ENCODE peak calls at places on chromosomes 3 and 15, in ten cellular contexts. X is thoracic aorta, H is right atrium auricular region, E is AG04450, J is fibroblast of mammary gland, W is neural crest cell, P is tibial artery, U is MM.1S, T is HCT116, O is fibroblast of the aortic adventitia. M is an unnamed sample.

GRCh38 chr15:39631357-39631756 is 50.5 kb downstream of the THBS1 start:
- DNase-seq in U (no peak), T (no peak), H (no peak), O (no peak), E (no peak), X (no peak), J (no peak), W (no peak), P (no peak), M (no peak)

GRCh38 chr3:134753999-134754742 is 40.9 kb upstream of the EPHB1 start:
- DNase-seq in U (no peak), X (no peak), W (no peak), E (no peak), H (no peak), J (peak; percentile 5), T (no peak), O (peak; percentile 37), P (no peak), M (no peak)

GRCh38 chr15:51390932-51391432 is 49.5 kb downstream of the GLDN start:
- DNase-seq in P (no peak), E (no peak), O (no peak), T (no peak), H (no peak), U (no peak), X (no peak), J (no peak), W (no peak), M (no peak)

GRCh38 chr3:72694398-72694797 is 153.8 kb downstream of the SHQ1 start:
- DNase-seq in X (no peak), J (peak; percentile 56), E (no peak), T (no peak), P (no peak), H (no peak), O (peak; percentile 64), U (no peak), W (no peak), M (no peak)

GRCh38 chr15:70049115-70049514 is 48.6 kb downstream of the TLE3 start:
- DNase-seq in E (no peak), W (no peak), J (no peak), H (no peak), O (no peak), X (no peak), T (no peak), P (peak; percentile 47), U (no peak), M (no peak)

GRCh38 chr15:44300567-44300966 is 12.0 kb downstream of the GOLM2 start:
- DNase-seq in E (no peak), T (no peak), J (no peak), H (no peak), W (no peak), X (no peak), P (no peak), O (no peak), U (no peak), M (no peak)

GRCh38 chr3:152258448-152259302 is 10.1 kb upstream of the MBNL1 start:
- DNase-seq in H (peak; percentile 87), W (no peak), E (peak; percentile 82), T (peak; percentile 80), P (peak; percentile 91), J (peak; percentile 99), U (no peak), X (peak; percentile 66), O (peak; percentile 98), M (no peak)

GRCh38 chr3:30012941-30013543 is 593.4 kb upstream of the TGFBR2 start:
- DNase-seq in X (peak; percentile 25), O (peak; percentile 85), J (peak; percentile 81), P (peak; percentile 68), W (peak; percentile 65), U (peak; percentile 42), E (peak; percentile 24), H (peak; percentile 66), T (peak; percentile 64), M (peak; percentile 18)

GRCh38 chr3:124372784-124373183 is 357.5 kb upstream of the UMPS start:
- DNase-seq in W (no peak), U (no peak), E (no peak), T (no peak), O (no peak), P (no peak), J (no peak), H (no peak), X (no peak), M (no peak)

GRCh38 chr3:196080517-196080841 is 1.4 kb downstream of the TFRC start:
- DNase-seq in H (no peak), E (no peak), J (no peak), P (no peak), T (no peak), W (no peak), X (no peak), U (no peak), O (no peak), M (no peak)

GRCh38 chr15:65100427-65100826 is 14.6 kb downstream of the UBAP1L start:
- DNase-seq in O (no peak), W (no peak), J (no peak), H (no peak), T (no peak), P (peak; percentile 65), U (no peak), X (no peak), E (no peak), M (no peak)

GRCh38 chr15:65099336-65099735 is 15.7 kb downstream of the UBAP1L start:
- DNase-seq in T (no peak), O (no peak), J (no peak), P (peak; percentile 39), H (no peak), E (no peak), U (no peak), W (no peak), X (no peak), M (no peak)

GRCh38 chr15:65102912-65103311 is 12.1 kb downstream of the UBAP1L start:
- DNase-seq in O (no peak), U (no peak), H (no peak), X (no peak), J (no peak), E (no peak), W (no peak), P (no peak), T (no peak), M (no peak)

GRCh38 chr15:65101891-65102708 is 12.9 kb downstream of the UBAP1L start:
- DNase-seq in P (peak; percentile 65), T (no peak), J (no peak), O (no peak), E (no peak), H (no peak), U (no peak), X (no peak), W (no peak), M (no peak)

GRCh38 chr15:65101418-65101890 is 13.5 kb downstream of the UBAP1L start:
- DNase-seq in T (peak; percentile 22), H (peak; percentile 78), J (peak; percentile 63), P (peak; percentile 81), E (peak; percentile 36), X (no peak), U (peak; percentile 35), O (peak; percentile 74), W (peak; percentile 84), M (peak; percentile 69)
- TF ChIP-seq CTCF in T (peak; percentile 84), H (peak; percentile 82), J (peak; percentile 83), P (peak; percentile 87), E (peak; percentile 93), X (peak; percentile 86), U (peak; percentile 72), O (peak; percentile 79), W (peak; percentile 86), M (peak; percentile 46)

GRCh38 chr3:120567370-120568197 is 28.6 kb upstream of the NDUFB4 start:
- DNase-seq in P (no peak), T (no peak), H (no peak), U (peak; percentile 50), W (no peak), J (peak; percentile 44), O (peak; percentile 52), E (no peak), X (no peak), M (no peak)
- TF ChIP-seq CTCF in P (no peak), T (peak; percentile 53), H (peak; percentile 64), U (peak; percentile 43), W (peak; percentile 52), J (peak; percentile 46), O (peak; percentile 53), E (peak; percentile 45), X (peak; percentile 42), M (peak; percentile 42)

GRCh38 chr3:127427169-127427655 is 139.4 kb upstream of the PRR20G start:
- DNase-seq in P (peak; percentile 55), W (no peak), U (no peak), E (no peak), J (no peak), H (no peak), O (no peak), X (no peak), T (no peak), M (no peak)

GRCh38 chr3:127426444-127427168 is 138.8 kb upstream of the PRR20G start:
- DNase-seq in O (no peak), X (no peak), P (peak; percentile 45), J (no peak), E (no peak), T (no peak), U (no peak), H (no peak), W (peak; percentile 45), M (no peak)

GRCh38 chr3:127427666-127428065 is 139.8 kb upstream of the PRR20G start:
- DNase-seq in U (no peak), O (no peak), W (no peak), X (no peak), J (no peak), E (no peak), P (peak; percentile 56), H (no peak), T (no peak), M (no peak)

GRCh38 chr3:127431066-127431465 is 143.2 kb upstream of the PRR20G start:
- DNase-seq in P (peak; percentile 27), T (no peak), W (no peak), U (no peak), J (no peak), O (no peak), E (no peak), H (no peak), X (no peak), M (no peak)

GRCh38 chr3:127428344-127429001 is 140.6 kb upstream of the PRR20G start:
- DNase-seq in T (peak; percentile 27), H (no peak), O (peak; percentile 4), J (peak; percentile 2), U (no peak), W (no peak), X (no peak), E (no peak), P (no peak), M (no peak)
- TF ChIP-seq CTCF in T (peak; percentile 42), H (no peak), O (no peak), J (no peak), U (no peak), W (no peak), X (no peak), E (no peak), P (no peak), M (no peak)

DNA sequence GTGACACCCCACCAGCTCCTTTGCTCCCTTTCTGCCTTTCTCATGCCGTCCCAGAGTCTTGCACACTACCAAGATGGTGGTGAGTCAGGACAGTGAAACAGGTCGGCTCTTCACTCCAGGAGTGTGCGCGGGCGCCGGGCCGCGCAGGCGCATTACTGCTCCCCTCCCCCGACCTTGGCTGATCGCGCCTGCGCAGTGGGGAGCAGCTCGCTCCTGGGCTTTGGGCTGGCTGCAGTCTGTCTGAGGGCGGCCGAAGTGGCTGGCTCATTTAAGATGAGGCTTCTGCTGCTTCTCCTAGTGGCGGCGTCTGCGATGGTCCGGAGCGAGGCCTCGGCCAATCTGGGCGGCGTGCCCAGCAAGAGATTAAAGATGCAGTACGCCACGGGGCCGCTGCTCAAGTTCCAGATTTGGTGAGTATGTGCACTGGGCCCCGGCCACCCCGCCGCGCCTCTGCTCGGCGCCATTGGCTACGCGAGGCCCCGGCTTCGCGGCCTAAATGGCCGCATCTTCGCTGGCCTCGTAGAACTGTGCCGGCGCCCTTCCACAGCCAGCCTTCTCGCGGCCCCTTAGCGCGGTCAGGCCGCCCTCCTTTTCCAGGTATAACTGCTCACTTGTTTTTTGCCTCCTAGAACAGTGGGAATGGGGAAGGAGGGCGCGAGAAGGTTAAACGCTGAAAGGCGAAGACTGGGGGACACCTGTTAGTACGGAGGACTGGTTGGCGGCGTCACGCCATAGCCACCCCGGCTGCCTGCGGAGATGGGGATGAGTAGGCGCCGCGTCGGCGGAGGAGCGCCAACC is at the start of gene SELENOT:
- DNase-seq in P (peak; percentile 97), T (peak; percentile 92), W (peak; percentile 93), J (peak; percentile 96), H (peak; percentile 94), X (peak; percentile 70), U (peak; percentile 96), E (peak; percentile 92), O (peak; percentile 97), M (peak; percentile 94)
- TF ChIP-seq CTCF in P (peak; percentile 42), T (no peak), W (peak; percentile 65), J (no peak), H (peak; percentile 23), X (peak; percentile 57), U (peak; percentile 34), E (peak; percentile 39), O (peak; percentile 40), M (no peak)

M was measured in GM10248.